ENCODE peak calls at places on chromosomes 2 and 18, in five cellular contexts. S is Calu3; R is ACHN; X is naive thymus-derived CD8-positive, alpha-beta T cell; A is SJSA1. G is an unnamed sample.

GRCh38 chr2:219104107-219105050 is 43.7 kb upstream of the IHH start:
- DNase-seq in A (no peak), X (no peak), S (peak), R (peak), G (no peak)

GRCh38 chr2:240434728-240435456 is 571 bp upstream of the GPC1 start:
- DNase-seq in S (peak), A (peak), X (peak), R (peak), G (peak)

GRCh38 chr2:241324775-241325174 is 9.1 kb downstream of the SEPTIN2 start:
- DNase-seq in X (no peak), A (no peak), R (no peak), S (no peak), G (no peak)

GRCh38 chr2:37672104-37672869 is 845 bp upstream of the CDC42EP3 start:
- DNase-seq in A (peak), X (peak), S (peak), R (peak), G (peak)

GRCh38 chr2:55049794-55050132 is 488 bp downstream of the RTN4 start:
- DNase-seq in X (no peak), A (no peak), S (no peak), R (no peak), G (no peak)

GRCh38 chr2:33136570-33136969 is 189.8 kb downstream of the LTBP1 start:
- DNase-seq in X (no peak), S (no peak), A (no peak), R (no peak), G (no peak)

GRCh38 chr18:74579704-74580103 is 18.0 kb upstream of the ZNF407 start:
- DNase-seq in A (no peak), S (no peak), R (peak), X (no peak), G (no peak)

GRCh38 chr18:78900938-78901909 is 78.4 kb upstream of the SALL3 start:
- DNase-seq in X (no peak), R (no peak), A (no peak), S (no peak), G (no peak)

GRCh38 chr18:79596451-79597175 is 83.0 kb upstream of the CTDP1 start:
- DNase-seq in S (no peak), A (no peak), X (no peak), R (no peak), G (no peak)

GRCh38 chr18:79394438-79395307 is 1.1 kb upstream of the NFATC1 start:
- DNase-seq in R (peak), A (no peak), X (peak), S (peak), G (peak)

GRCh38 chr18:10497350-10497749 is 28.5 kb upstream of the NAPG start:
- DNase-seq in R (no peak), A (no peak), S (no peak), X (no peak), G (no peak)

GRCh38 chr2:239208470-239209180 is 192.2 kb downstream of the HDAC4 start:
- DNase-seq in R (no peak), X (no peak), S (no peak), A (no peak), G (no peak)

GRCh38 chr2:112138143-112139032 is at the start of gene FBLN7:
- DNase-seq in S (peak), R (peak), X (peak), A (no peak), G (peak)

GRCh38 chr2:134027980-134028379 is 225.9 kb upstream of the MGAT5 start:
- DNase-seq in R (no peak), A (no peak), X (no peak), S (peak), G (no peak)

G was measured in hepatocyte.